ENCODE peak calls at places on chromosomes 13 and 19, in nine cellular contexts. E, O, S, C, B, Z, W, M and P are unnamed samples.

GRCh38 chr13:76189882-76190519 is 553.9 kb downstream of the LMO7 start:
- DNase-seq in E (no peak), O (no peak), S (no peak), C (no peak), B (no peak), Z (no peak), W (no peak), M (no peak), P (no peak)

GRCh38 chr19:15124572-15125231 is 17.5 kb downstream of the SYDE1 start:
- DNase-seq in E (no peak), O (peak), S (peak), C (peak), B (no peak), Z (peak), W (no peak), M (no peak), P (no peak)

GRCh38 chr13:21996049-21996448 is 325.2 kb downstream of the FGF9 start:
- DNase-seq in E (no peak), O (no peak), S (no peak), C (no peak), B (no peak), Z (no peak), W (no peak), M (no peak), P (no peak)

GRCh38 chr19:17733127-17733526 is 13.8 kb downstream of the MAP1S start:
- DNase-seq in E (no peak), O (no peak), S (no peak), C (no peak), B (no peak), Z (no peak), W (no peak), M (no peak), P (no peak)

GRCh38 chr13:108368240-108368898 is 98.9 kb downstream of the TNFSF13B start:
- DNase-seq in E (no peak), O (no peak), S (no peak), C (no peak), B (no peak), Z (no peak), W (no peak), M (no peak), P (no peak)

GRCh38 chr13:76852991-76853390 is 33.2 kb downstream of the KCTD12 start:
- DNase-seq in E (no peak), O (no peak), S (peak), C (no peak), B (peak), Z (peak), W (no peak), M (peak), P (no peak)

GRCh38 chr13:42977219-42977659 is 14.8 kb downstream of the EPSTI1 start:
- DNase-seq in E (no peak), O (no peak), S (no peak), C (no peak), B (no peak), Z (no peak), W (no peak), M (no peak), P (no peak)

GRCh38 chr13:112897956-112898785 is 70.8 kb upstream of the MCF2L start:
- DNase-seq in E (no peak), O (peak), S (no peak), C (no peak), B (no peak), Z (no peak), W (no peak), M (no peak), P (no peak)

GRCh38 chr13:106182404-106182803 is 353.1 kb downstream of the EFNB2 start:
- DNase-seq in E (no peak), O (no peak), S (peak), C (no peak), B (peak), Z (peak), W (no peak), M (peak), P (no peak)

GRCh38 chr13:32262619-32263018 is 52.5 kb downstream of the ZAR1L start:
- DNase-seq in E (no peak), O (no peak), S (no peak), C (no peak), B (no peak), Z (no peak), W (no peak), M (no peak), P (no peak)

GRCh38 chr19:33298146-33298911 is 4.0 kb downstream of the CEBPA start:
- DNase-seq in E (no peak), O (no peak), S (no peak), C (peak), B (no peak), Z (peak), W (no peak), M (no peak), P (no peak)

GRCh38 chr19:4575267-4575793 is 15.8 kb upstream of the SEMA6B start:
- DNase-seq in E (peak), O (peak), S (peak), C (no peak), B (peak), Z (peak), W (peak), M (peak), P (peak)
- TF ChIP-seq CTCF in E (no peak), O (no peak), S (no peak), C (no peak), B (no peak), Z (no peak), W (no peak), M (no peak), P (no peak)

GRCh38 chr19:35080613-35081170 is 34.9 kb upstream of the FXYD3 start:
- DNase-seq in E (no peak), O (no peak), S (no peak), C (no peak), B (no peak), Z (no peak), W (no peak), M (no peak), P (no peak)
- TF ChIP-seq CTCF in E (no peak), O (no peak), S (no peak), C (no peak), B (no peak), Z (no peak), W (no peak), M (no peak), P (no peak)

GRCh38 chr13:24625870-24626419 is 54.3 kb upstream of the ATP12A start:
- DNase-seq in E (no peak), O (no peak), S (no peak), C (no peak), B (no peak), Z (no peak), W (no peak), M (no peak), P (no peak)

GRCh38 chr13:24625324-24625723 is 54.9 kb upstream of the ATP12A start:
- DNase-seq in E (no peak), O (no peak), S (no peak), C (no peak), B (no peak), Z (no peak), W (no peak), M (no peak), P (no peak)

GRCh38 chr13:24626449-24626848 is 53.8 kb upstream of the ATP12A start:
- DNase-seq in E (no peak), O (no peak), S (no peak), C (no peak), B (no peak), Z (no peak), W (no peak), M (no peak), P (no peak)

GRCh38 chr13:24627864-24628418 is 52.3 kb upstream of the ATP12A start:
- DNase-seq in E (no peak), O (no peak), S (no peak), C (no peak), B (no peak), Z (no peak), W (peak), M (no peak), P (peak)

GRCh38 chr13:24627090-24627714 is 53.0 kb upstream of the ATP12A start:
- DNase-seq in E (no peak), O (no peak), S (no peak), C (peak), B (peak), Z (peak), W (peak), M (peak), P (peak)
- TF ChIP-seq CTCF in E (peak), O (peak), S (no peak), C (no peak), B (peak), Z (peak), W (peak), M (peak), P (no peak)

GRCh38 chr19:1467512-1468273 is 11.3 kb downstream of the C19orf25 start:
- DNase-seq in E (no peak), O (no peak), S (no peak), C (peak), B (no peak), Z (no peak), W (no peak), M (no peak), P (no peak)

GRCh38 chr19:1469936-1470863 is 8.8 kb downstream of the C19orf25 start:
- DNase-seq in E (peak), O (no peak), S (peak), C (peak), B (no peak), Z (peak), W (peak), M (peak), P (no peak)

GRCh38 chr19:1469200-1469935 is 9.6 kb downstream of the C19orf25 start:
- DNase-seq in E (no peak), O (no peak), S (peak), C (peak), B (no peak), Z (peak), W (no peak), M (peak), P (no peak)

GRCh38 chr19:1467228-1467511 is 11.8 kb downstream of the C19orf25 start:
- DNase-seq in E (no peak), O (no peak), S (no peak), C (peak), B (no peak), Z (no peak), W (no peak), M (no peak), P (no peak)

DNA sequence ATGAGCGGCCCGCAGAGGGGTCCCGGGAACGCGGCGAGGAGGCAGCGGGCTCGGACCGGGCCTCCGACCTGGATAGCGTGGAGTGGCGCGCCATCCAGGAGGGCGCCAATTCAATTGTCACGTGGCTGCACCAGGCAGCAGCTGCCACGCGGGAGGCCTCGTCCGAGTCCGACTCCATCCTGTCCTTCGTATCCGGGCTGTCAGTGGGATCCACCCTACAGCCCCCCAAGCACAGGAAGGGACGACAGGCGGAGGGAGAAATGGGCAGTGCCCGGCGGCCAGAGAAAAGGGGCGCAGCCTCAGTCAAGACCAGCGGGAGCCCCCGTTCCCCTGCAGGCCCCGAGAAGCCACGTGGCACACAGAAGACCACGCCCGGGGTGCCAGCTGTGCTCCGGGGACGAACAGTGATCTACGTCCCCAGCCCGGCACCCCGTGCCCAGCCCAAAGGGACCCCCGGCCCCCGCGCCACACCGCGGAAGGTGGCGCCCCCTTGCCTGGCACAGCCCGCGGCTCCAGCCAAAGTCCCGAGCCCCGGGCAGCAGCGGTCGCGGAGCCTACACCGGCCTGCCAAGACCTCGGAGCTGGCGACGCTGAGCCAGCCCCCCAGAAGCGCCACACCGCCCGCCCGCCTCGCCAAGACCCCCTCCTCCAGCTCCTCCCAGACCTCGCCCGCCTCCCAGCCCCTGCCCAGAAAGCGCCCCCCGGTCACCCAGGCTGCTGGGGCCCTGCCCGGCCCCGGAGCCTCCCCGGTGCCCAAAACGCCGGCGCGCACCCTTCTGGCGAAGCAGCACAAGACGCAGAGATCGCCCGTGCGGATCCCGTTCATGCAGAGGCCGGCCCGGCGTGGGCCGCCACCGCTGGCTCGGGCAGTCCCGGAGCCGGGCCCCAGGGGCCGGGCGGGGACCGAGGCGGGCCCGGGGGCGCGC is 10.5 kb downstream of the C19orf25 start:
- DNase-seq in E (no peak), O (no peak), S (peak), C (peak), B (peak), Z (peak), W (no peak), M (peak), P (no peak)
- TF ChIP-seq CTCF in E (no peak), O (no peak), S (no peak), C (no peak), B (no peak), Z (peak), W (no peak), M (peak), P (no peak)

GRCh38 chr13:26604784-26605183 is 47.3 kb downstream of the WASF3 start:
- DNase-seq in E (no peak), O (peak), S (no peak), C (no peak), B (no peak), Z (no peak), W (no peak), M (no peak), P (no peak)

GRCh38 chr13:26600345-26600761 is 42.9 kb downstream of the WASF3 start:
- DNase-seq in E (no peak), O (no peak), S (no peak), C (no peak), B (peak), Z (no peak), W (no peak), M (no peak), P (no peak)

GRCh38 chr13:26601669-26602068 is 44.2 kb downstream of the WASF3 start:
- DNase-seq in E (no peak), O (no peak), S (no peak), C (no peak), B (peak), Z (peak), W (no peak), M (peak), P (no peak)

GRCh38 chr13:26602783-26603182 is 45.3 kb downstream of the WASF3 start:
- DNase-seq in E (no peak), O (no peak), S (no peak), C (no peak), B (no peak), Z (no peak), W (no peak), M (no peak), P (no peak)

GRCh38 chr13:26605845-26606244 is 48.4 kb downstream of the WASF3 start:
- DNase-seq in E (no peak), O (no peak), S (no peak), C (no peak), B (no peak), Z (no peak), W (peak), M (peak), P (no peak)
- TF ChIP-seq CTCF in E (no peak), O (no peak), S (no peak), C (no peak), B (peak), Z (no peak), W (no peak), M (peak), P (no peak)